ENCODE peak calls at places on chromosome 12, in five cellular contexts. Y, P, J, G and U are unnamed samples.

GRCh38 chr12:78645956-78646355 is 218.6 kb upstream of the SYT1 start:
- DNase-seq in Y (no peak), P (no peak), J (no peak), G (no peak), U (no peak)

GRCh38 chr12:47828967-47829482 is 9.3 kb upstream of the HDAC7 start:
- DNase-seq in Y (peak; percentile 71), J (no peak), G (peak; percentile 94), P (peak; percentile 54), U (peak; percentile 70)

GRCh38 chr12:39230086-39230485 is 212.8 kb downstream of the KIF21A start:
- DNase-seq in P (no peak), J (no peak), G (no peak), Y (no peak), U (no peak)

GRCh38 chr12:11793896-11794295 is 144.4 kb downstream of the ETV6 start:
- DNase-seq in G (no peak), Y (no peak), J (no peak), P (no peak), U (no peak)

GRCh38 chr12:104456950-104457745 is 400 bp downstream of the CHST11 start:
- DNase-seq in J (no peak), P (peak; percentile 59), Y (peak; percentile 90), G (peak; percentile 89), U (peak; percentile 54)

GRCh38 chr12:17652436-17652835 is 437.6 kb downstream of the RERGL start:
- DNase-seq in Y (no peak), G (no peak), J (no peak), P (no peak), U (no peak)

GRCh38 chr12:94285954-94286579 is 137.7 kb downstream of the PLXNC1 start:
- DNase-seq in P (no peak), G (no peak), Y (no peak), J (no peak), U (no peak)

GRCh38 chr12:54977155-54977554 is 7.4 kb downstream of the TESPA1 start:
- DNase-seq in G (no peak), Y (no peak), J (no peak), P (no peak), U (no peak)

GRCh38 chr12:48997719-48998496 is 1.3 kb downstream of the DDN start:
- DNase-seq in Y (no peak), P (no peak), G (peak; percentile 64), J (no peak), U (peak; percentile 87)

GRCh38 chr12:67579662-67580003 is 68.9 kb upstream of the DYRK2 start:
- DNase-seq in P (no peak), G (no peak), Y (no peak), J (no peak), U (no peak)

GRCh38 chr12:2578772-2579171 is 216.0 kb upstream of the FKBP4 start:
- DNase-seq in G (no peak), Y (no peak), J (no peak), P (no peak), U (no peak)

GRCh38 chr12:2580821-2581220 is 213.9 kb upstream of the FKBP4 start:
- DNase-seq in P (no peak), J (no peak), Y (no peak), G (no peak), U (no peak)

GRCh38 chr12:2582631-2583616 is 211.8 kb upstream of the FKBP4 start:
- DNase-seq in J (peak; percentile 8), G (peak; percentile 92), Y (peak; percentile 79), P (peak; percentile 57), U (peak; percentile 51)

GRCh38 chr12:2583642-2584041 is 211.1 kb upstream of the FKBP4 start:
- DNase-seq in G (no peak), Y (no peak), J (no peak), P (no peak), U (no peak)

GRCh38 chr12:2581293-2582045 is 213.3 kb upstream of the FKBP4 start:
- DNase-seq in Y (no peak), J (no peak), P (no peak), G (no peak), U (no peak)
- H3K27me3 ChIP-seq in Y (no peaks in the 10 kb centered on the region), J (peaks cover 3% of the 10 kb centered on the region), P (no peaks in the 10 kb centered on the region), G (no peaks in the 10 kb centered on the region), U (peaks cover 5% of the 10 kb centered on the region)

DNA sequence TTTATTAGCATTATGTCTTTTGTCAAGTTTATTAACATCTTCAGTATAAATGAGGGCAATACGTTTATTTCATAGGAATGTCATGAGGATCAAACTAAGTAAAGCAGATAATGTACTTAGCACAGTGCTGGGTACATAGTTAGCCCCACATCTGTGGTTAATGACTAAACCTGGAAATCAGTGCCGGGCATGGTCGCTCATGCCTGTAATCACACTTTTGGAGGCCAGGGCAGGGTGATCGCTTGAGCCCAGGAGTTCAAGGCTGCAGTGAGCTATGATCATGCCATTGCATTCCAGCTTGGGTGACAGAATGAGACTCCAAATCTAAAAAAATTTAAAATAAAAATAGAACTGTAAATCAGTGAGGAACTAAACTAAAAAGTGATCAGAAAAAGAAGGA is 44.8 kb upstream of the GUCY2C start:
- DNase-seq in P (no peak), J (no peak), Y (no peak), G (no peak), U (no peak)
- H3K9me3 ChIP-seq in P (no peaks in the 10 kb centered on the region), J (no peaks in the 10 kb centered on the region), Y (no peaks in the 10 kb centered on the region), G (no peaks in the 10 kb centered on the region), U (peaks cover 7% of the 10 kb centered on the region)

GRCh38 chr12:61311413-61311812 is 948.8 kb upstream of the USP15 start:
- DNase-seq in Y (no peak), G (no peak), P (no peak), J (no peak), U (no peak)

GRCh38 chr12:61302282-61302681 is 957.9 kb upstream of the USP15 start:
- DNase-seq in Y (no peak), J (no peak), G (no peak), P (no peak), U (no peak)

DNA sequence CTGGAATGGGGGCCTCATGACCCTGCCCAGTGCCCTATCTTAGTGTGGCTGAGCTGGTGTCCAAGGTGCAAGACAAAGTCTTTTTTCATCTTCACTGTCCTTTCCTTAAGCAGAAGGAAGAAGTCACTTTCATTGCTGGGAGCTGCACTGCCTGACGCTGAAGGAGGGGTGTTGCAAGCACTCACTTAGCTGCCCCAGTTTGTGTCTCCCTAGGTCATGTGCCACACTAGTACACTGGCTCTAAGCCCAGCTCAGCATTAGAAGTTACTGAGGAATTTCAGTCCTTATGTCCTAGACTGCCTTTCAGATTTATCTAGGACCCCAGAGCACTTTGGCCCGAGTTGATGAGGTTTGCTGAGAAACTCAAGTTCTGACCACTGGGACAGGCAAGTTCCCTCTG is 952.0 kb upstream of the USP15 start:
- DNase-seq in J (no peak), G (no peak), P (no peak), Y (no peak), U (no peak)
- H3K4me3 ChIP-seq in J (no peak overlapping the region), G (no peak overlapping the region), P (no peak overlapping the region), Y (no peak overlapping the region), U (no peak overlapping the region)

GRCh38 chr12:116874324-116874995 is 6.8 kb downstream of the HRK start:
- DNase-seq in P (no peak), J (no peak), Y (no peak), G (no peak), U (no peak)
- H3K27me3 ChIP-seq in P (no peaks in the 10 kb centered on the region), J (peaks cover 14% of the 10 kb centered on the region), Y (no peaks in the 10 kb centered on the region), G (no peaks in the 10 kb centered on the region), U (peaks cover 2% of the 10 kb centered on the region)

GRCh38 chr12:133038310-133038709 is 1.0 kb downstream of the ZNF84 start:
- DNase-seq in Y (no peak), J (no peak), G (no peak), P (no peak), U (no peak)
- H3K9me3 ChIP-seq in Y (no peaks in the 10 kb centered on the region), J (peaks cover 44% of the 10 kb centered on the region), G (peaks cover 8% of the 10 kb centered on the region), P (no peaks in the 10 kb centered on the region), U (peaks cover 25% of the 10 kb centered on the region)